ENCODE peak calls at places on chromosomes 16 and 17, in four cellular contexts. B is endothelial cell of umbilical vein, Z is heart left ventricle, A is lower leg skin. X is an unnamed sample.

GRCh38 chr16:75106351-75107274 is 10.0 kb downstream of the LDHD start:
- DNase-seq in A (no peak), Z (no peak), B (no peak), X (no peak)

GRCh38 chr16:87780385-87780989 is 14.7 kb upstream of the KLHDC4 start:
- DNase-seq in A (no peak), Z (no peak), B (peak), X (no peak)

GRCh38 chr16:11780988-11781680 is 15.9 kb downstream of the ZC3H7A start:
- DNase-seq in A (no peak), B (no peak), Z (no peak), X (no peak)

GRCh38 chr17:73210002-73210678 is 17.3 kb downstream of the COG1 start:
- DNase-seq in A (no peak), B (no peak), Z (no peak), X (no peak)

GRCh38 chr16:54268766-54269165 is 17.8 kb downstream of the IRX3 start:
- DNase-seq in B (no peak), A (peak), Z (no peak), X (no peak)

GRCh38 chr16:75075688-75076268 is 40.8 kb downstream of the LDHD start:
- DNase-seq in A (no peak), B (no peak), Z (no peak), X (no peak)

GRCh38 chr17:27793168-27793905 is 7.0 kb downstream of the NOS2 start:
- DNase-seq in A (no peak), B (no peak), Z (peak), X (no peak)

GRCh38 chr16:87926246-87927194 is 9.8 kb downstream of the CA5A start:
- DNase-seq in B (no peak), A (no peak), Z (no peak), X (no peak)

GRCh38 chr16:30948956-30949654 is at the start of gene ORAI3:
- DNase-seq in A (peak), B (peak), Z (peak), X (peak)

GRCh38 chr16:67268136-67268579 is 11.2 kb upstream of the PLEKHG4 start:
- DNase-seq in A (no peak), Z (no peak), B (peak), X (no peak)

GRCh38 chr16:30623558-30624283 is 13.5 kb upstream of the ZNF689 start:
- DNase-seq in B (no peak), Z (no peak), A (no peak), X (no peak)

GRCh38 chr17:9175700-9176467 is 154.6 kb downstream of the NTN1 start:
- DNase-seq in Z (no peak), A (no peak), B (no peak), X (peak)

GRCh38 chr16:27243725-27244362 is 24.7 kb downstream of the NSMCE1 start:
- DNase-seq in Z (no peak), A (peak), B (no peak), X (no peak)

GRCh38 chr16:72992142-72992601 is 55.8 kb downstream of the ZFHX3 start:
- DNase-seq in B (no peak), A (peak), Z (no peak), X (no peak)

GRCh38 chr16:4217246-4218131 is 24.4 kb downstream of the SRL start:
- DNase-seq in B (no peak), Z (peak), A (no peak), X (peak)

GRCh38 chr16:667113-667779 is 686 bp upstream of the RHOT2 start:
- DNase-seq in A (no peak), Z (no peak), B (no peak), X (no peak)

GRCh38 chr16:666572-666971 is 1.4 kb upstream of the RHOT2 start:
- DNase-seq in B (no peak), A (no peak), Z (no peak), X (no peak)

GRCh38 chr16:668519-669171 is 713 bp downstream of the RHOT2 start:
- DNase-seq in Z (no peak), A (no peak), B (peak), X (no peak)

GRCh38 chr16:669666-670065 is 1.7 kb downstream of the RHOT2 start:
- DNase-seq in Z (no peak), A (no peak), B (no peak), X (no peak)

DNA sequence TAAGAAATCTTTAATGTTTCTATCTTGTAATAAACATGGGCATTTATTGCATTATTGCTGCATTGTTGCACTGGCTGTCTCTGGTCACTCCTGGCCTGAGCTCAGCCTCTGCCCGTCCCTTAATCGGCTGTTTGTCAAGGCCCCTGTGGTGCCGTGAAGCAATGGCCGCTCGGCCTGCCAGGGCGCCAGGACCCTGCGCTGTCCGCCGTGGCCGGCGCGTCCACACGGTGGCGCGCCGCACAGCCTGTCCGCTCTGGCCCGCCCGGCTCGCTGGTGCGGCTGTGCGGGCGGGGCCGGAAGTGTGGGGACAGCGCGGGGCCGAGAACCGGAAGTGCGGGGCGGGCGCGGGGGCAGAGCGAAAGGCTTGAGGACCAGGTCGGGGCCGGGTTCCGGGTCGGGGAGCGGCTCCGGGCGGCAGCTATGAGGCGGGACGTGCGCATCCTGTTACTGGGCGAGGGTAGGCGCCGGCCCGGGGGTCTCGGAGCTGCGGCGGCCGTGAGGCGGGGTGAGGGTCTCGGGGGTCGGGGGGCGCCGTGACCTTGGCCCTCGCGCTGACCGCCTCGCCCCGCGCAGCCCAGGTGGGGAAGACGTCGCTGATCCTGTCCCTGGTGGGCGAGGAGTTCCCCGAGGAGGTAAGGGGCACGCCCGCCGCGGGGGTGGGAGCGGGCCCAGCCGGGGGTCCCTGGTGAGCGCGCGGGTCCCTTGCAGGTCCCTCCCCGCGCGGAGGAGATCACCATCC is at the start of gene RHOT2:
- DNase-seq in A (peak), Z (peak), B (peak), X (peak)
- TF ChIP-seq POLR2A in A (no peak), Z (peak), B (peak), X (peak)

DNA sequence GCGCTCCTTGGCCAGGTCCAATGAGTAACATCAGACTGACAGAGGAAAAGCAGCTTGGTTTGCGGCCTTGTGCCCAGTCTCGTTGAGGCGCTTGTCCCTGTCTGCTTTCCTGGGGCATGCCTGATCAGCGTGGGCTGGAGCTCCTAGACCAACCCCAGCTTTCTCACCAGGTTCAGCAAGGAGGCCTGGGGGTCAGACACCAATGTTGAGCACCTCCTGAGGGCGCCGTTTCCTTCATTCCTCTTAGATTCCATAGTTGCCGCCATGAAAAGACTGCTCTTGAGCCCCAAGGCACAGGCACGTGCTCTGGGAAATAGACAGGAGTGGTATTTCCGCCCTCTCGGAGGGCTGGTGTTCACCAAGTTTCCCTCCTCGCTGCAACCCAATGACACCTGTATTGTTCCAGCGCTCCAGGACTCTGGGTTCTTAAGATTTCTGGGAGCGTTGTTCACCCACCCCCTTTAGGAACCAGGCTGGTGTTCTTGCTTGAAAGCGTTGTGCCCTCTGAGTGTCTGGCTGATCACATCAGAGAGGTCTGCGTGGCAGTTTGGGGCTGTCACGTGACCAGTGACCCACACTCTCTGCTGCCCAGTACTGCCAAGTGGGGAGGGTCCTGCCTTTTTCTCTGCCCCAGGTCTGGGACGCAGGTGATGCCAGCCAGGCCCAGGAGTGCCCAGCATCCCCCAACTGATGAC is 18.0 kb downstream of the KCTD2 start:
- DNase-seq in B (no peak), A (no peak), Z (no peak), X (no peak)
- TF ChIP-seq CTCF in B (no peak), A (no peak), Z (no peak), X (no peak)

GRCh38 chr17:46925185-46925858 is 2.4 kb downstream of the GOSR2 start:
- DNase-seq in Z (no peak), B (no peak), A (peak), X (no peak)

GRCh38 chr17:46917516-46917915 is 5.4 kb upstream of the GOSR2 start:
- DNase-seq in B (no peak), Z (no peak), A (no peak), X (no peak)

GRCh38 chr17:46928472-46929261 is 5.7 kb downstream of the GOSR2 start:
- DNase-seq in Z (no peak), A (no peak), B (peak), X (no peak)

GRCh38 chr17:46922487-46922803 is 515 bp upstream of the GOSR2 start:
- DNase-seq in Z (no peak), B (no peak), A (no peak), X (no peak)

DNA sequence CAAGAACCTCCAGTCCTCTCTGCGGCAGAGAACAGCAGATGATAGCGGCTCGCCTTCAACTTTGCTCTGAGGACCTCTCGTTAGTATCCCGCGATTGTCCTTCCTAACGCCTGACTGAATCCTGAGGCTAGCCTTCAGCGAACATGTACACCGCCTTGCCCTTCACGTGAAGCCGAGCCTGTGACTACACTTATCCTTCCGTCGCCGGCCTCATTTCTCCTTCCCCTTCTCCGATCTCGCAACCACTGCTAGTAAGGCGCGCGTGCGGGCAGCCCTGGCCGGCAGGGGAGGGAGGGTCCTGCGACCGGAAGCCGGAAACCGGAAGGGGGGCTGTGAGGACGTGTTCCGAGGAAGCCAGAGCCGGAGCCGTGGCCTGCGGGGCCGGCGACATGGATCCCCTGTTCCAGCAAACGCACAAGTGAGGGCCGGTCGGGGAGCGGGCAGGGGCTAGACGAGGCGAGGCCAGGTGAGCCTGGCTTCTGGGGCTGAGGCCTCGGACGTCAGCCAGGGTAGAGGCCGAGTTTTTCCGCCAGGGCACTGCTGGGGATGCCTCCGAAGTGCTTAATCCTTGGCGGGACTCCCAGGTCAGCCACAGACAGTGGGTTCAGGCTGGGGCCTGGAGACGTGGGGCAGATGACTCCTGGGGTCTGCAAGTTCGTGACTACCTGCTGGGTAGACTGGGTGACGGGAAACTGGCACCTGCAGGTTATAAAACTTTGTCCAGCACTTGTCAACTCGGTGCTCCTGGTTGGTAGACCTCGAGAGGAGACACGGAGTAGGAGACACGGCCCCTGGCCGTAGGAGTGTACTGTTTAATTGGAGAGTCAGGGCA is at the start of gene GOSR2:
- DNase-seq in B (peak), Z (peak), A (peak), X (peak)
- TF ChIP-seq POLR2A in B (peak), Z (no peak), A (peak), X (peak)

GRCh38 chr17:39705786-39706348 is 6.0 kb downstream of the ERBB2 start:
- DNase-seq in B (no peak), A (no peak), Z (peak), X (peak)
- TF ChIP-seq CTCF in B (no peak), A (no peak), Z (no peak), X (no peak)

GRCh38 chr17:38751803-38752118 is 780 bp upstream of the PSMB3 start:
- DNase-seq in Z (peak), A (peak), B (peak), X (peak)
- TF ChIP-seq POLR2A in Z (no peak), A (no peak), B (no peak), X (no peak)

GRCh38 chr16:83715217-83715920 is 92.4 kb upstream of the HSBP1 start:
- DNase-seq in A (no peak), Z (no peak), B (peak), X (peak)

GRCh38 chr16:83717814-83718213 is 90.0 kb upstream of the HSBP1 start:
- DNase-seq in Z (no peak), A (no peak), B (peak), X (no peak)

GRCh38 chr16:83720213-83720612 is 87.6 kb upstream of the HSBP1 start:
- DNase-seq in Z (no peak), B (no peak), A (no peak), X (no peak)

GRCh38 chr16:83714286-83714685 is 93.5 kb upstream of the HSBP1 start:
- DNase-seq in A (no peak), B (no peak), Z (no peak), X (no peak)

GRCh38 chr16:83717308-83717707 is 90.5 kb upstream of the HSBP1 start:
- DNase-seq in A (no peak), Z (no peak), B (no peak), X (no peak)
- TF ChIP-seq CTCF in A (no peak), Z (no peak), B (no peak), X (no peak)

GRCh38 chr17:19421926-19422325 is 10.9 kb downstream of the RNF112 start:
- DNase-seq in Z (no peak), A (no peak), B (no peak), X (no peak)
- TF ChIP-seq POLR2A in Z (no peak), A (no peak), B (no peak), X (no peak)

GRCh38 chr16:46803373-46803772 is 27.6 kb downstream of the C16orf87 start:
- DNase-seq in A (no peak), B (no peak), Z (no peak), X (no peak)

GRCh38 chr16:46796764-46797269 is 34.2 kb downstream of the C16orf87 start:
- DNase-seq in B (no peak), A (no peak), Z (no peak), X (no peak)

GRCh38 chr16:46800494-46800893 is 30.5 kb downstream of the C16orf87 start:
- DNase-seq in A (no peak), B (no peak), Z (no peak), X (no peak)

DNA sequence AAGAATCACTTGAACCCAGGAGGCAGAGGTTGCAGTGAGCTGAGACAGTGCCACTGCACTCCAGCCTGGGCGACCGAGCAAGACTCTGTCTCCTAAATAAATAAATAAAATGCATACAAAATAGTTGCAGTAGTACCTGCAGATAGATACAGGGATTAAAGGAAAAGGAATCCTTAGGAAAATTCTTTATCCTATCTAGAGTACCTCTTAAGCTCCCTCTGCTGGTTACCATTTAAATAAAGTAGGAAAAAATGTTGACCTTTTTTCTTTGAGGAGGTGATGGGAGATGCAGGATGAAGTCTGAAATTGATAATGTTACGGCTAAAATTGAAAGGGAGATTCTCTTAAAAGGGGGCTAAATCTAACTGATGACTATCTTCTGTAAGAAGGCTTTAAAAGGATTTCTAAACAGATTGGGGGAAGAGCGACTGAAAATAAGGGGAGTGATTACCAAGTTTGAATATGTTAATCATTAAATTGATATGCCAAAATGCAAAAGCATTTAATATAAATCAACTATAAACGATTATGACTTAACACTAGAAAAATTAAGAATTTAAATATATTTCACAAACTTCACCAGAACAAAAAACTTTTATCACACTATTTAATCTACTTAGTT is 29.4 kb downstream of the C16orf87 start:
- DNase-seq in A (no peak), Z (no peak), B (peak), X (no peak)
- TF ChIP-seq CTCF in A (no peak), Z (peak), B (peak), X (no peak)

GRCh38 chr16:84144859-84145639 is at the start of the genes DNAAF1 and HSDL1:
- DNase-seq in A (peak), Z (peak), B (peak), X (peak)
- TF ChIP-seq POLR2A in A (no peak), Z (peak), B (no peak), X (peak)

GRCh38 chr16:89378947-89379771 is 111.2 kb downstream of the ANKRD11 start:
- DNase-seq in A (no peak), Z (no peak), B (no peak), X (peak)
- TF ChIP-seq CTCF in A (no peak), Z (no peak), B (no peak), X (no peak)

X was measured in prostate gland.